ENCODE peak calls at places on chromosome 1, in eight cellular contexts. One of them, this sample, is unnamed.

GRCh38 chr1:179818743-179819173 is 58.8 kb downstream of the TOR1AIP2 start:
- DNase-seq in cardiac fibroblast: peak; percentile 49
- DNase-seq in lung: no peak
- DNase-seq in H1: no peak
- DNase-seq in stomach: no peak
- DNase-seq in hepatocyte: no peak
- DNase-seq in adrenal gland: peak; percentile 59
- DNase-seq in body of pancreas: no peak
- DNase-seq in this sample: no peak

GRCh38 chr1:73176902-73177301 is 894.6 kb upstream of the NEGR1 start:
- DNase-seq in cardiac fibroblast: no peak
- DNase-seq in lung: no peak
- DNase-seq in H1: no peak
- DNase-seq in stomach: no peak
- DNase-seq in hepatocyte: no peak
- DNase-seq in adrenal gland: no peak
- DNase-seq in body of pancreas: no peak
- DNase-seq in this sample: no peak

GRCh38 chr1:178209935-178210334 is 116.0 kb downstream of the RASAL2 start:
- DNase-seq in cardiac fibroblast: no peak
- DNase-seq in lung: no peak
- DNase-seq in H1: no peak
- DNase-seq in stomach: no peak
- DNase-seq in hepatocyte: no peak
- DNase-seq in adrenal gland: no peak
- DNase-seq in body of pancreas: no peak
- DNase-seq in this sample: no peak

GRCh38 chr1:234621657-234622335 is 11.8 kb upstream of the IRF2BP2 start:
- DNase-seq in cardiac fibroblast: peak; percentile 82
- DNase-seq in lung: no peak
- DNase-seq in H1: no peak
- DNase-seq in stomach: no peak
- DNase-seq in hepatocyte: no peak
- DNase-seq in adrenal gland: peak; percentile 25
- DNase-seq in body of pancreas: no peak
- DNase-seq in this sample: no peak

GRCh38 chr1:220879509-220880366 is 495 bp downstream of the HLX start:
- DNase-seq in cardiac fibroblast: peak; percentile 46
- DNase-seq in lung: no peak
- DNase-seq in H1: peak; percentile 71
- DNase-seq in stomach: peak; percentile 47
- DNase-seq in hepatocyte: peak; percentile 40
- DNase-seq in adrenal gland: peak; percentile 57
- DNase-seq in body of pancreas: peak; percentile 47
- DNase-seq in this sample: peak; percentile 50

GRCh38 chr1:35282172-35282571 is 13.7 kb downstream of the ZMYM4 start:
- DNase-seq in cardiac fibroblast: no peak
- DNase-seq in lung: no peak
- DNase-seq in H1: no peak
- DNase-seq in stomach: no peak
- DNase-seq in hepatocyte: no peak
- DNase-seq in adrenal gland: no peak
- DNase-seq in body of pancreas: no peak
- DNase-seq in this sample: no peak

GRCh38 chr1:197985340-197985739 is 68.2 kb downstream of the LHX9 start:
- DNase-seq in cardiac fibroblast: no peak
- DNase-seq in lung: no peak
- DNase-seq in H1: no peak
- DNase-seq in stomach: no peak
- DNase-seq in hepatocyte: no peak
- DNase-seq in adrenal gland: no peak
- DNase-seq in body of pancreas: no peak
- DNase-seq in this sample: no peak

GRCh38 chr1:37849480-37849879 is 9.9 kb downstream of the MTF1 start:
- DNase-seq in cardiac fibroblast: no peak
- DNase-seq in lung: no peak
- DNase-seq in H1: no peak
- DNase-seq in stomach: no peak
- DNase-seq in hepatocyte: no peak
- DNase-seq in adrenal gland: no peak
- DNase-seq in body of pancreas: no peak
- DNase-seq in this sample: no peak

GRCh38 chr1:27408151-27408550 is 15.7 kb downstream of the GPR3 start:
- DNase-seq in cardiac fibroblast: peak; percentile 49
- DNase-seq in lung: no peak
- DNase-seq in H1: no peak
- DNase-seq in stomach: no peak
- DNase-seq in hepatocyte: no peak
- DNase-seq in adrenal gland: no peak
- DNase-seq in body of pancreas: no peak
- DNase-seq in this sample: no peak

GRCh38 chr1:16130827-16131226 is 25.0 kb downstream of the EPHA2 start:
- DNase-seq in cardiac fibroblast: no peak
- DNase-seq in lung: no peak
- DNase-seq in H1: no peak
- DNase-seq in stomach: no peak
- DNase-seq in hepatocyte: no peak
- DNase-seq in adrenal gland: no peak
- DNase-seq in body of pancreas: no peak
- DNase-seq in this sample: no peak

GRCh38 chr1:234980224-234980656 is 148.4 kb downstream of the TOMM20 start:
- DNase-seq in cardiac fibroblast: no peak
- DNase-seq in lung: no peak
- DNase-seq in H1: no peak
- DNase-seq in stomach: no peak
- DNase-seq in hepatocyte: no peak
- DNase-seq in adrenal gland: no peak
- DNase-seq in body of pancreas: no peak
- DNase-seq in this sample: no peak

GRCh38 chr1:203557390-203557789 is 63.4 kb downstream of the OPTC start:
- DNase-seq in cardiac fibroblast: peak; percentile 63
- DNase-seq in lung: no peak
- DNase-seq in H1: no peak
- DNase-seq in stomach: no peak
- DNase-seq in hepatocyte: peak; percentile 47
- DNase-seq in adrenal gland: peak; percentile 73
- DNase-seq in body of pancreas: no peak
- DNase-seq in this sample: no peak

GRCh38 chr1:113058861-113059441 is 14.0 kb upstream of the LRIG2 start:
- DNase-seq in cardiac fibroblast: no peak
- DNase-seq in lung: no peak
- DNase-seq in H1: no peak
- DNase-seq in stomach: no peak
- DNase-seq in hepatocyte: no peak
- DNase-seq in adrenal gland: peak; percentile 26
- DNase-seq in body of pancreas: no peak
- DNase-seq in this sample: no peak

GRCh38 chr1:901108-901859 is 22.4 kb upstream of the SAMD11 start:
- DNase-seq in cardiac fibroblast: no peak
- DNase-seq in lung: peak; percentile 28
- DNase-seq in H1: no peak
- DNase-seq in stomach: no peak
- DNase-seq in hepatocyte: no peak
- DNase-seq in adrenal gland: no peak
- DNase-seq in body of pancreas: no peak
- DNase-seq in this sample: no peak

GRCh38 chr1:230226814-230227213 is 159.8 kb downstream of the GALNT2 start:
- DNase-seq in cardiac fibroblast: no peak
- DNase-seq in lung: no peak
- DNase-seq in H1: no peak
- DNase-seq in stomach: no peak
- DNase-seq in hepatocyte: no peak
- DNase-seq in adrenal gland: no peak
- DNase-seq in body of pancreas: no peak
- DNase-seq in this sample: no peak

GRCh38 chr1:155481761-155482160 is 80.8 kb downstream of the ASH1L start:
- DNase-seq in cardiac fibroblast: no peak
- DNase-seq in lung: no peak
- DNase-seq in H1: no peak
- DNase-seq in stomach: no peak
- DNase-seq in hepatocyte: no peak
- DNase-seq in adrenal gland: no peak
- DNase-seq in body of pancreas: no peak
- DNase-seq in this sample: no peak

GRCh38 chr1:113123737-113124136 is 50.7 kb downstream of the LRIG2 start:
- DNase-seq in cardiac fibroblast: peak; percentile 59
- DNase-seq in lung: no peak
- DNase-seq in H1: no peak
- DNase-seq in stomach: no peak
- DNase-seq in hepatocyte: no peak
- DNase-seq in adrenal gland: peak; percentile 64
- DNase-seq in body of pancreas: no peak
- DNase-seq in this sample: no peak

GRCh38 chr1:178192686-178193085 is 98.8 kb downstream of the RASAL2 start:
- DNase-seq in cardiac fibroblast: peak; percentile 94
- DNase-seq in lung: peak; percentile 31
- DNase-seq in H1: no peak
- DNase-seq in stomach: peak; percentile 47
- DNase-seq in hepatocyte: peak; percentile 28
- DNase-seq in adrenal gland: peak; percentile 50
- DNase-seq in body of pancreas: peak; percentile 78
- DNase-seq in this sample: no peak

GRCh38 chr1:43509007-43509739 is 21.5 kb upstream of the PTPRF start:
- DNase-seq in cardiac fibroblast: no peak
- DNase-seq in lung: peak; percentile 23
- DNase-seq in H1: peak; percentile 29
- DNase-seq in stomach: no peak
- DNase-seq in hepatocyte: no peak
- DNase-seq in adrenal gland: no peak
- DNase-seq in body of pancreas: no peak
- DNase-seq in this sample: no peak

GRCh38 chr1:204503122-204503912 is 8.7 kb upstream of the PIK3C2B start:
- DNase-seq in cardiac fibroblast: peak; percentile 86
- DNase-seq in lung: no peak
- DNase-seq in H1: no peak
- DNase-seq in stomach: no peak
- DNase-seq in hepatocyte: peak; percentile 80
- DNase-seq in adrenal gland: peak; percentile 29
- DNase-seq in body of pancreas: no peak
- DNase-seq in this sample: no peak

GRCh38 chr1:115052454-115053083 is 22.9 kb downstream of the TSHB start:
- DNase-seq in cardiac fibroblast: peak; percentile 59
- DNase-seq in lung: peak; percentile 45
- DNase-seq in H1: peak; percentile 69
- DNase-seq in stomach: peak; percentile 77
- DNase-seq in hepatocyte: peak; percentile 81
- DNase-seq in adrenal gland: peak; percentile 76
- DNase-seq in body of pancreas: peak; percentile 84
- DNase-seq in this sample: peak; percentile 68

GRCh38 chr1:203640117-203640516 is 13.5 kb downstream of the ATP2B4 start:
- DNase-seq in cardiac fibroblast: no peak
- DNase-seq in lung: no peak
- DNase-seq in H1: no peak
- DNase-seq in stomach: no peak
- DNase-seq in hepatocyte: no peak
- DNase-seq in adrenal gland: no peak
- DNase-seq in body of pancreas: no peak
- DNase-seq in this sample: no peak

GRCh38 chr1:228867093-228867950 is 132.0 kb downstream of the RHOU start:
- DNase-seq in cardiac fibroblast: no peak
- DNase-seq in lung: no peak
- DNase-seq in H1: no peak
- DNase-seq in stomach: peak; percentile 58
- DNase-seq in hepatocyte: peak; percentile 63
- DNase-seq in adrenal gland: no peak
- DNase-seq in body of pancreas: no peak
- DNase-seq in this sample: peak; percentile 16
- TF ChIP-seq CTCF in cardiac fibroblast: no peak
- TF ChIP-seq CTCF in lung: no peak
- TF ChIP-seq CTCF in H1: no peak
- TF ChIP-seq CTCF in stomach: no peak
- TF ChIP-seq CTCF in hepatocyte: peak; percentile 10
- TF ChIP-seq CTCF in adrenal gland: no peak
- TF ChIP-seq CTCF in body of pancreas: no peak
- TF ChIP-seq CTCF in this sample: no peak

DNA sequence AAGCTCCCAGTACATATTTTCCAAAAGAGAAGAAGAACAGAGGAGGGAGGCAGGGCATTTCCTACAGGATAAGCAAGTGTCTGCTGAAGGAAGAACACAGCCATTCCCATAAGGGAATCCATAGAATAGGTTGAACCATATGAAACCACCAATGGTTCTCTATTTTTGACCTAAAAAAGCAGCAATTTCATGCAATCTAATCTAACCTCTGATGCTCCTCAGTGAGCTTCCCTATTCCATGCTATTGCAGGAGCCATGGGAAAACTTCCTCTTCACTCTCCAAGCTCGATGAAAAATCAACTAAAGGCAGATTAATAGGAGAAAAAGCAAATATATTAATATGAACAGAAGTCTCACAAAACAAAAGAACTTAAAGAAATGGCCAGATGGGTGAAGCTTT is 50.5 kb downstream of the SIPA1L2 start:
- DNase-seq in cardiac fibroblast: no peak
- DNase-seq in lung: no peak
- DNase-seq in H1: no peak
- DNase-seq in stomach: no peak
- DNase-seq in hepatocyte: no peak
- DNase-seq in adrenal gland: no peak
- DNase-seq in body of pancreas: no peak
- DNase-seq in this sample: no peak
- TF ChIP-seq CTCF in cardiac fibroblast: no peak
- TF ChIP-seq CTCF in lung: no peak
- TF ChIP-seq CTCF in H1: no peak
- TF ChIP-seq CTCF in stomach: no peak
- TF ChIP-seq CTCF in hepatocyte: no peak
- TF ChIP-seq CTCF in adrenal gland: no peak
- TF ChIP-seq CTCF in body of pancreas: no peak
- TF ChIP-seq CTCF in this sample: no peak

GRCh38 chr1:118459871-118460270 is 274.8 kb upstream of the SPAG17 start:
- DNase-seq in cardiac fibroblast: no peak
- DNase-seq in lung: no peak
- DNase-seq in H1: no peak
- DNase-seq in stomach: no peak
- DNase-seq in hepatocyte: no peak
- DNase-seq in adrenal gland: no peak
- DNase-seq in body of pancreas: no peak
- DNase-seq in this sample: no peak

GRCh38 chr1:118461154-118461553 is 276.1 kb upstream of the SPAG17 start:
- DNase-seq in cardiac fibroblast: no peak
- DNase-seq in lung: no peak
- DNase-seq in H1: no peak
- DNase-seq in stomach: no peak
- DNase-seq in hepatocyte: no peak
- DNase-seq in adrenal gland: no peak
- DNase-seq in body of pancreas: no peak
- DNase-seq in this sample: no peak
- TF ChIP-seq CTCF in cardiac fibroblast: peak; percentile 22
- TF ChIP-seq CTCF in lung: no peak
- TF ChIP-seq CTCF in H1: peak; percentile 29
- TF ChIP-seq CTCF in stomach: no peak
- TF ChIP-seq CTCF in hepatocyte: no peak
- TF ChIP-seq CTCF in adrenal gland: no peak
- TF ChIP-seq CTCF in body of pancreas: no peak
- TF ChIP-seq CTCF in this sample: peak; percentile 59

DNA sequence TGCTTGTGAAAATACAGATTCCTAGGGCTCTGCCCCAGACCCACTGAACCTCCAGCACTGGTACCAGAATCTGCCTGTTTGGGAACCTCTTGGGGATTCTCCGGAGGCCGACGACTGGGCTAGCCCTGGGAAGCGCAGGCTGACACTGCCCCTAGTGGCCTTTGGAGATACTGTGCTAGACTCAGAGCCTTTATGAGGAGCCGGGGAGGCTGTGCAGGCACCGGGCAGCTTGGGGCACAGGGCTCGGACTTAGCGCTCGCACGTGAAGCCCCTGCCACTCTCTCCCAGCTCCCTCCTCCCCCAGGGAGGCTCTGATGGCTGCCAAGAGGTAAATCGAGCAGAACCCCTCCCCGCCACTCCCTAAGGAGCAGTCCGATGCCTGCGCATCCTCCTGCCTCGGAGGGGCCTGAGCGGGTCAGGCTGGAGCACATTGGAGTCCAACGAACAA is 144.6 kb upstream of the TNR start:
- DNase-seq in cardiac fibroblast: peak; percentile 62
- DNase-seq in lung: peak; percentile 39
- DNase-seq in H1: peak; percentile 89
- DNase-seq in stomach: peak; percentile 30
- DNase-seq in hepatocyte: peak; percentile 85
- DNase-seq in adrenal gland: peak; percentile 68
- DNase-seq in body of pancreas: peak; percentile 70
- DNase-seq in this sample: peak; percentile 89
- TF ChIP-seq CTCF in cardiac fibroblast: peak; percentile 87
- TF ChIP-seq CTCF in lung: peak; percentile 45
- TF ChIP-seq CTCF in H1: peak; percentile 92
- TF ChIP-seq CTCF in stomach: no peak
- TF ChIP-seq CTCF in hepatocyte: peak; percentile 79
- TF ChIP-seq CTCF in adrenal gland: peak; percentile 70
- TF ChIP-seq CTCF in body of pancreas: peak; percentile 46
- TF ChIP-seq CTCF in this sample: peak; percentile 92

This sample was measured in H9.